ENCODE peak calls at places on chromosomes 11 and 22, in seven cellular contexts. C, D, P, T, K, S and X are unnamed samples.

GRCh38 chr11:57491371-57492061 is 24.0 kb downstream of the SLC43A1 start:
- DNase-seq in C (peak), D (no peak), P (peak), T (peak), K (peak), S (peak), X (no peak)

GRCh38 chr11:8832571-8833260 is 78.3 kb upstream of the AKIP1 start:
- DNase-seq in C (peak), D (no peak), P (no peak), T (peak), K (no peak), S (peak), X (peak)

GRCh38 chr11:79925570-79925969 is 484.7 kb upstream of the TENM4 start:
- DNase-seq in C (no peak), D (no peak), P (no peak), T (no peak), K (no peak), S (no peak), X (no peak)

GRCh38 chr11:46119053-46119351 is 2.3 kb downstream of the PHF21A start:
- DNase-seq in C (no peak), D (no peak), P (no peak), T (no peak), K (no peak), S (no peak), X (no peak)

GRCh38 chr11:10838906-10839305 is 18.9 kb downstream of the ZBED5 start:
- DNase-seq in C (no peak), D (no peak), P (no peak), T (no peak), K (no peak), S (no peak), X (no peak)

GRCh38 chr22:49233507-49234100 is 594.1 kb downstream of the BRD1 start:
- DNase-seq in C (no peak), D (no peak), P (no peak), T (no peak), K (no peak), S (no peak), X (no peak)

GRCh38 chr11:59463176-59463575 is 6.4 kb downstream of the OR4D6 start:
- DNase-seq in C (no peak), D (no peak), P (no peak), T (no peak), K (no peak), S (no peak), X (no peak)

GRCh38 chr11:126390418-126390817 is 34.9 kb downstream of the ST3GAL4 start:
- DNase-seq in C (no peak), D (no peak), P (no peak), T (no peak), K (no peak), S (no peak), X (no peak)

GRCh38 chr11:86151188-86152005 is 82.5 kb upstream of the PICALM start:
- DNase-seq in C (peak), D (no peak), P (no peak), T (no peak), K (no peak), S (peak), X (no peak)

GRCh38 chr11:131889760-131890620 is 519.6 kb downstream of the NTM start:
- DNase-seq in C (no peak), D (no peak), P (no peak), T (no peak), K (no peak), S (peak), X (no peak)

GRCh38 chr11:66466225-66467033 is at the start of gene PELI3:
- DNase-seq in C (peak), D (peak), P (peak), T (peak), K (peak), S (peak), X (peak)

GRCh38 chr11:78698612-78699011 is 123.9 kb upstream of the NARS2 start:
- DNase-seq in C (no peak), D (no peak), P (no peak), T (no peak), K (no peak), S (no peak), X (no peak)

GRCh38 chr11:67302571-67303131 is 679 bp upstream of the SSH3 start:
- DNase-seq in C (peak), D (no peak), P (no peak), T (no peak), K (no peak), S (peak), X (no peak)

GRCh38 chr22:49825436-49825835 is 2.2 kb downstream of the BRD1 start:
- DNase-seq in C (no peak), D (no peak), P (no peak), T (no peak), K (no peak), S (no peak), X (no peak)

GRCh38 chr22:22394589-22394988 is 114.0 kb downstream of the ZNF280B start:
- DNase-seq in C (no peak), D (no peak), P (no peak), T (no peak), K (no peak), S (no peak), X (no peak)

GRCh38 chr22:50173983-50174355 is 3.4 kb downstream of the PANX2 start:
- DNase-seq in C (no peak), D (no peak), P (no peak), T (no peak), K (no peak), S (no peak), X (no peak)

GRCh38 chr11:102097175-102097574 is 13.1 kb upstream of the YAP1 start:
- DNase-seq in C (no peak), D (no peak), P (no peak), T (no peak), K (no peak), S (no peak), X (no peak)

GRCh38 chr11:69387409-69387885 is 93.5 kb downstream of the MYEOV start:
- DNase-seq in C (no peak), D (no peak), P (no peak), T (no peak), K (no peak), S (no peak), X (no peak)

GRCh38 chr11:25065711-25066110 is 568.9 kb downstream of the LUZP2 start:
- DNase-seq in C (no peak), D (no peak), P (no peak), T (no peak), K (no peak), S (no peak), X (no peak)

GRCh38 chr11:91822805-91823204 is 401.8 kb upstream of the FAT3 start:
- DNase-seq in C (no peak), D (no peak), P (no peak), T (no peak), K (no peak), S (no peak), X (no peak)

GRCh38 chr11:131108780-131109179 is 192.5 kb upstream of the SNX19 start:
- DNase-seq in C (no peak), D (no peak), P (no peak), T (no peak), K (no peak), S (no peak), X (no peak)

GRCh38 chr11:27396259-27396839 is 33.3 kb upstream of the CCDC34 start:
- DNase-seq in C (no peak), D (no peak), P (no peak), T (no peak), K (no peak), S (no peak), X (no peak)

GRCh38 chr22:48866906-48867597 is 960.6 kb downstream of the BRD1 start:
- DNase-seq in C (no peak), D (no peak), P (no peak), T (no peak), K (no peak), S (no peak), X (no peak)

GRCh38 chr11:5204787-5205186 is 4.3 kb upstream of the OR51V1 start:
- DNase-seq in C (no peak), D (peak), P (no peak), T (no peak), K (no peak), S (peak), X (peak)

GRCh38 chr11:112806876-112807275 is 154.3 kb upstream of the NCAM1 start:
- DNase-seq in C (no peak), D (no peak), P (no peak), T (no peak), K (no peak), S (no peak), X (no peak)

GRCh38 chr11:116478676-116479075 is 294.1 kb downstream of the BUD13 start:
- DNase-seq in C (no peak), D (no peak), P (no peak), T (no peak), K (no peak), S (no peak), X (no peak)

GRCh38 chr11:69831985-69832384 is 12.8 kb upstream of the FGF3 start:
- DNase-seq in C (no peak), D (no peak), P (no peak), T (no peak), K (no peak), S (no peak), X (no peak)

GRCh38 chr11:10497371-10498021 is 42.4 kb downstream of the AMPD3 start:
- DNase-seq in C (peak), D (no peak), P (no peak), T (no peak), K (no peak), S (no peak), X (no peak)

GRCh38 chr11:93537022-93537421 is 6.2 kb downstream of the SMCO4 start:
- DNase-seq in C (no peak), D (no peak), P (no peak), T (no peak), K (no peak), S (no peak), X (no peak)

GRCh38 chr11:101390539-101390938 is 193.3 kb downstream of the TRPC6 start:
- DNase-seq in C (no peak), D (no peak), P (no peak), T (no peak), K (no peak), S (no peak), X (no peak)

GRCh38 chr11:59866397-59866796 is at the start of gene TCN1:
- DNase-seq in C (no peak), D (no peak), P (no peak), T (no peak), K (no peak), S (no peak), X (no peak)

GRCh38 chr11:29809121-29809520 is 207.7 kb downstream of the KCNA4 start:
- DNase-seq in C (no peak), D (no peak), P (no peak), T (no peak), K (no peak), S (no peak), X (no peak)

GRCh38 chr22:43749473-43749872 is 62.6 kb downstream of the EFCAB6 start:
- DNase-seq in C (no peak), D (no peak), P (no peak), T (no peak), K (no peak), S (peak), X (no peak)

GRCh38 chr11:3826721-3827120 is 14.0 kb downstream of the RHOG start:
- DNase-seq in C (no peak), D (no peak), P (no peak), T (no peak), K (no peak), S (no peak), X (no peak)

GRCh38 chr11:46896719-46897406 is 21.5 kb downstream of the LRP4 start:
- DNase-seq in C (no peak), D (peak), P (no peak), T (no peak), K (no peak), S (no peak), X (peak)

GRCh38 chr11:93585758-93586157 is 42.6 kb upstream of the SMCO4 start:
- DNase-seq in C (no peak), D (no peak), P (no peak), T (no peak), K (no peak), S (no peak), X (peak)